ENCODE peak calls at places on chromosomes 13 and 19, in five cellular contexts. L is cardiac muscle cell, F is uterus, X is fibroblast of lung, E is heart right ventricle. D is an unnamed sample.

GRCh38 chr13:114152831-114153371 is 20.5 kb upstream of the RASA3 start:
- DNase-seq in L (no peak), X (peak; percentile 27), F (no peak), E (no peak), D (no peak)

GRCh38 chr19:1566392-1567115 is 1.6 kb downstream of the MEX3D start:
- DNase-seq in L (peak; percentile 90), E (peak; percentile 54), F (peak; percentile 78), X (peak; percentile 87), D (no peak)

GRCh38 chr13:49368688-49369087 is 75.2 kb downstream of the CAB39L start:
- DNase-seq in X (no peak), F (no peak), E (no peak), L (no peak), D (no peak)

GRCh38 chr19:2775556-2776430 is 7.3 kb downstream of the SGTA start:
- DNase-seq in E (peak; percentile 54), F (peak; percentile 50), X (peak; percentile 73), L (no peak), D (peak; percentile 82)

GRCh38 chr19:7981199-7981598 is 24.2 kb downstream of the ELAVL1 start:
- DNase-seq in F (no peak), E (no peak), L (no peak), X (no peak), D (no peak)

GRCh38 chr13:43758834-43759233 is 27.9 kb downstream of the ENOX1 start:
- DNase-seq in X (no peak), F (no peak), L (no peak), E (no peak), D (no peak)

GRCh38 chr19:54014920-54015560 is 23.6 kb downstream of the CACNG6 start:
- DNase-seq in F (no peak), L (peak; percentile 20), E (no peak), X (no peak), D (no peak)

GRCh38 chr13:101393140-101393539 is 23.2 kb downstream of the NALCN start:
- DNase-seq in F (no peak), L (no peak), X (no peak), E (no peak), D (no peak)

GRCh38 chr19:16001481-16002312 is 52.9 kb downstream of the OR10H4 start:
- DNase-seq in F (no peak), X (peak; percentile 21), E (no peak), L (no peak), D (no peak)

GRCh38 chr13:114119196-114119595 is 13.2 kb downstream of the RASA3 start:
- DNase-seq in X (peak; percentile 95), L (peak; percentile 44), E (no peak), F (peak; percentile 45), D (no peak)

GRCh38 chr13:99367663-99368448 is 60.7 kb upstream of the GPR183 start:
- DNase-seq in F (no peak), E (no peak), X (no peak), L (no peak), D (no peak)

GRCh38 chr13:33172400-33172799 is 113.2 kb downstream of the STARD13 start:
- DNase-seq in E (no peak), X (no peak), L (no peak), F (no peak), D (no peak)

GRCh38 chr19:52494518-52494917 is 33.0 kb upstream of the ZNF808 start:
- DNase-seq in F (no peak), L (no peak), E (no peak), X (no peak), D (no peak)

GRCh38 chr13:50893211-50893852 is 16.3 kb upstream of the RNASEH2B start:
- DNase-seq in L (no peak), X (peak; percentile 37), F (no peak), E (no peak), D (no peak)

GRCh38 chr19:51107406-51108065 is 673 bp downstream of the CTU1 start:
- DNase-seq in L (no peak), X (peak; percentile 43), F (no peak), E (no peak), D (no peak)

GRCh38 chr19:11201791-11202190 is 4.4 kb upstream of the KANK2 start:
- DNase-seq in F (no peak), E (no peak), L (no peak), X (no peak), D (no peak)

GRCh38 chr19:5037936-5038335 is 69.0 kb downstream of the KDM4B start:
- DNase-seq in X (no peak), F (no peak), E (no peak), L (no peak), D (no peak)

GRCh38 chr19:15468675-15469512 is 4.5 kb upstream of the RASAL3 start:
- DNase-seq in L (no peak), F (no peak), X (no peak), E (no peak), D (no peak)

GRCh38 chr13:38262211-38262610 is 87.4 kb upstream of the UFM1 start:
- DNase-seq in E (no peak), L (no peak), X (peak; percentile 35), F (no peak), D (no peak)

GRCh38 chr19:39400997-39401548 is 5.6 kb upstream of the ZFP36 start:
- DNase-seq in X (no peak), F (no peak), L (no peak), E (no peak), D (peak; percentile 40)

GRCh38 chr13:43293008-43293407 is 269.6 kb downstream of the DNAJC15 start:
- DNase-seq in E (no peak), F (no peak), X (no peak), L (no peak), D (no peak)

GRCh38 chr13:111066544-111066943 is 48.6 kb upstream of the ARHGEF7 start:
- DNase-seq in X (no peak), E (no peak), L (no peak), F (no peak), D (no peak)

GRCh38 chr19:1401138-1401888 is at the start of gene GAMT:
- DNase-seq in X (peak; percentile 37), F (no peak), E (peak; percentile 68), L (peak; percentile 75), D (peak; percentile 58)

GRCh38 chr13:50670272-50670671 is 173.2 kb downstream of the DLEU7 start:
- DNase-seq in E (no peak), L (no peak), X (no peak), F (no peak), D (no peak)

GRCh38 chr19:40312533-40312932 is 27.4 kb upstream of the AKT2 start:
- DNase-seq in F (no peak), X (no peak), L (no peak), E (no peak), D (no peak)

GRCh38 chr19:976476-976875 is 7.7 kb upstream of the WDR18 start:
- DNase-seq in E (no peak), X (no peak), L (no peak), F (no peak), D (no peak)

GRCh38 chr19:39858541-39858940 is 12.4 kb upstream of the FBL start:
- DNase-seq in F (peak; percentile 55), X (peak; percentile 14), E (no peak), L (peak; percentile 73), D (no peak)

GRCh38 chr13:53142301-53142700 is 113.7 kb downstream of the OLFM4 start:
- DNase-seq in E (no peak), F (no peak), L (no peak), X (peak; percentile 23), D (no peak)

GRCh38 chr19:38670921-38671398 is 23.5 kb downstream of the ACTN4 start:
- DNase-seq in L (peak; percentile 59), X (peak; percentile 64), E (no peak), F (no peak), D (no peak)

GRCh38 chr13:100828226-100828625 is 153.6 kb upstream of the TMTC4 start:
- DNase-seq in E (no peak), X (no peak), L (peak; percentile 5), F (no peak), D (no peak)

GRCh38 chr19:1455336-1456120 is 5.6 kb downstream of the APC2 start:
- DNase-seq in E (no peak), F (peak; percentile 24), L (peak; percentile 53), X (no peak), D (no peak)

GRCh38 chr13:46633416-46633815 is 80.4 kb downstream of the LRCH1 start:
- DNase-seq in X (peak; percentile 91), F (no peak), E (no peak), L (no peak), D (no peak)

GRCh38 chr13:50352720-50353491 is 337.7 kb downstream of the KCNRG start:
- DNase-seq in X (peak; percentile 52), L (no peak), F (no peak), E (no peak), D (no peak)

GRCh38 chr19:39792999-39793546 is 14.4 kb downstream of the LEUTX start:
- DNase-seq in E (peak; percentile 73), L (peak; percentile 90), X (peak; percentile 68), F (peak; percentile 60), D (peak; percentile 74)

GRCh38 chr19:8110931-8111330 is 38.5 kb downstream of the FBN3 start:
- DNase-seq in F (no peak), E (no peak), L (no peak), X (no peak), D (no peak)

GRCh38 chr13:114124921-114125320 is 7.5 kb downstream of the RASA3 start:
- DNase-seq in L (no peak), E (no peak), F (no peak), X (peak; percentile 88), D (no peak)

GRCh38 chr19:36110487-36111199 is at the start of gene OVOL3:
- DNase-seq in F (no peak), E (no peak), X (no peak), L (no peak), D (no peak)
- H3K9me3 ChIP-seq in F (no peaks in the 10 kb centered on the region), E (no peaks in the 10 kb centered on the region), X (no peaks in the 10 kb centered on the region), L (no peaks in the 10 kb centered on the region), D (no peaks in the 10 kb centered on the region)

GRCh38 chr19:50042363-50043024 is 16.7 kb downstream of the ZNF473 start:
- DNase-seq in L (no peak), E (no peak), F (no peak), X (no peak), D (no peak)
- H3K9me3 ChIP-seq in L (peaks cover 2% of the 10 kb centered on the region), E (peaks cover 44% of the 10 kb centered on the region), F (no peaks in the 10 kb centered on the region), X (peaks cover 13% of the 10 kb centered on the region), D (peaks cover 41% of the 10 kb centered on the region)

DNA sequence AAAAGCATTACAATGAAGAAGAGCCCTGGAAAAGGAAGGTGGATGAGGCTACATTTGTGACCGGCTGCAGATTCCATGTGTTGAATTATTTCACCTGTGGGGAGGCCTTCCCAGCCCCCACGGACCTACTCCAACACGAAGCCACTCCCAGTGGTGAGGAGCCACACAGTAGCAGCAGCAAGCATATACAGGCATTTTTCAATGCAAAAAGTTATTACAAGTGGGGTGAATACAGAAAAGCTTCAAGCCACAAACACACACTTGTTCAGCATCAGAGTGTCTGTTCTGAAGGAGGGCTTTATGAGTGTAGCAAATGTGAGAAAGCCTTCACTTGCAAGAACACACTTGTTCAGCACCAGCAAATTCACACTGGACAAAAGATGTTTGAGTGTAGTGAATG is 5.0 kb downstream of the ZNF551 start:
- DNase-seq in F (no peak), E (no peak), X (no peak), L (no peak), D (no peak)
- H3K9me3 ChIP-seq in F (peaks cover 5% of the 10 kb centered on the region), E (peaks cover 87% of the 10 kb centered on the region), X (peaks cover 21% of the 10 kb centered on the region), L (no peaks in the 10 kb centered on the region), D (peaks cover 33% of the 10 kb centered on the region)

GRCh38 chr19:57106646-57107235 is 13.0 kb upstream of the USP29 start:
- DNase-seq in E (no peak), X (no peak), F (no peak), L (no peak), D (no peak)

GRCh38 chr19:57110592-57111328 is 9.0 kb upstream of the USP29 start:
- DNase-seq in E (no peak), L (no peak), X (no peak), F (no peak), D (no peak)

GRCh38 chr19:57105976-57106610 is 13.7 kb upstream of the USP29 start:
- DNase-seq in F (no peak), E (no peak), X (no peak), L (no peak), D (no peak)

GRCh38 chr19:57111329-57111644 is 8.5 kb upstream of the USP29 start:
- DNase-seq in F (no peak), X (no peak), L (no peak), E (no peak), D (no peak)
- H3K9me3 ChIP-seq in F (no peaks in the 10 kb centered on the region), X (no peaks in the 10 kb centered on the region), L (no peaks in the 10 kb centered on the region), E (peaks cover 50% of the 10 kb centered on the region), D (peaks cover 30% of the 10 kb centered on the region)

D was measured in heart left ventricle.